ENCODE peak calls at places on chromosome 4, in six cellular contexts. Y, I, S, P, F and T are unnamed samples.

GRCh38 chr4:157048248-157048647 is 27.7 kb upstream of the GLRB start:
- DNase-seq in P (peak), S (peak), Y (no peak), I (no peak), F (no peak), T (no peak)

GRCh38 chr4:555566-556275 is 20.4 kb downstream of the TMEM271 start:
- DNase-seq in S (no peak), F (peak), Y (no peak), P (no peak), I (peak), T (no peak)

GRCh38 chr4:20456416-20456815 is 204.7 kb downstream of the SLIT2 start:
- DNase-seq in Y (no peak), S (no peak), I (no peak), P (no peak), F (no peak), T (no peak)

GRCh38 chr4:77636902-77637301 is 31.3 kb downstream of the CXCL13 start:
- DNase-seq in S (peak), F (no peak), P (peak), Y (no peak), I (no peak), T (no peak)

GRCh38 chr4:158807696-158808095 is 38.9 kb downstream of the FNIP2 start:
- DNase-seq in I (no peak), S (no peak), Y (no peak), F (no peak), P (no peak), T (no peak)

GRCh38 chr4:24824720-24825119 is 29.3 kb downstream of the SOD3 start:
- DNase-seq in Y (no peak), P (no peak), F (no peak), I (no peak), S (peak), T (no peak)

GRCh38 chr4:163166041-163166579 is 580 bp downstream of the NAF1 start:
- DNase-seq in Y (peak), S (peak), P (peak), I (peak), F (peak), T (peak)

GRCh38 chr4:142129931-142130330 is 493.5 kb downstream of the IL15 start:
- DNase-seq in Y (no peak), S (no peak), P (no peak), F (no peak), I (no peak), T (no peak)

GRCh38 chr4:145299380-145300076 is 119.1 kb upstream of the OTUD4 start:
- DNase-seq in F (no peak), S (peak), I (no peak), P (peak), Y (no peak), T (no peak)

GRCh38 chr4:31998807-31999206 is 1278.6 kb downstream of the PCDH7 start:
- DNase-seq in F (no peak), Y (no peak), P (no peak), I (no peak), S (no peak), T (no peak)

GRCh38 chr4:79498282-79498681 is 90.3 kb upstream of the GK2 start:
- DNase-seq in S (no peak), P (no peak), F (no peak), I (no peak), Y (no peak), T (no peak)

GRCh38 chr4:122827258-122827887 is 742 bp downstream of the FGF2 start:
- DNase-seq in Y (peak), P (peak), S (peak), F (peak), I (peak), T (peak)

GRCh38 chr4:141307241-141307689 is 86.6 kb downstream of the ZNF330 start:
- DNase-seq in P (peak), S (peak), Y (peak), I (no peak), F (peak), T (peak)

GRCh38 chr4:179095585-179096228 is 1653.5 kb upstream of the AGA start:
- DNase-seq in S (peak), I (no peak), F (no peak), Y (peak), P (no peak), T (peak)

GRCh38 chr4:24912252-24913098 is at the start of gene CCDC149:
- DNase-seq in I (peak), Y (peak), P (peak), F (peak), S (peak), T (peak)

GRCh38 chr4:123877561-123877960 is 481.0 kb downstream of the SPRY1 start:
- DNase-seq in I (no peak), S (peak), F (no peak), Y (no peak), P (peak), T (no peak)

GRCh38 chr4:114272226-114272625 is 292.8 kb upstream of the ARSJ start:
- DNase-seq in I (no peak), P (peak), S (peak), Y (no peak), F (no peak), T (no peak)

GRCh38 chr4:106245176-106245575 is 70.8 kb downstream of the TBCK start:
- DNase-seq in S (no peak), P (no peak), I (no peak), Y (no peak), F (no peak), T (no peak)

GRCh38 chr4:145177906-145178538 is 2.4 kb downstream of the OTUD4 start:
- DNase-seq in Y (no peak), P (peak), I (no peak), S (peak), F (no peak), T (no peak)

GRCh38 chr4:81723927-81724587 is 252.3 kb upstream of the RASGEF1B start:
- DNase-seq in F (no peak), Y (no peak), I (no peak), S (no peak), P (peak), T (no peak)

GRCh38 chr4:108272046-108272445 is 103.3 kb upstream of the LEF1 start:
- DNase-seq in Y (no peak), F (no peak), P (no peak), S (no peak), I (no peak), T (no peak)

GRCh38 chr4:152590179-152591031 is 54.5 kb upstream of the FBXW7 start:
- DNase-seq in F (no peak), S (peak), I (no peak), P (peak), Y (no peak), T (no peak)

GRCh38 chr4:184807797-184808718 is 17.7 kb downstream of the ACSL1 start:
- DNase-seq in S (peak), Y (peak), F (no peak), I (no peak), P (peak), T (peak)

GRCh38 chr4:33628296-33628695 is 2616.0 kb downstream of the ARAP2 start:
- DNase-seq in Y (no peak), F (no peak), I (no peak), P (no peak), S (no peak), T (no peak)

GRCh38 chr4:124803641-124804040 is 91.1 kb upstream of the ANKRD50 start:
- DNase-seq in Y (no peak), F (no peak), P (peak), I (no peak), S (peak), T (no peak)

GRCh38 chr4:56406151-56406550 is 18.9 kb upstream of the AASDH start:
- DNase-seq in I (no peak), P (no peak), Y (no peak), S (no peak), F (no peak), T (no peak)

GRCh38 chr4:86972997-86973396 is 38.2 kb downstream of the AFF1 start:
- DNase-seq in I (no peak), Y (no peak), F (no peak), S (no peak), P (peak), T (peak)

GRCh38 chr4:13160906-13161305 is 323.2 kb downstream of the RAB28 start:
- DNase-seq in S (peak), F (no peak), P (peak), Y (no peak), I (no peak), T (no peak)

GRCh38 chr4:172547724-172548123 is 620.9 kb upstream of the GALNT7 start:
- DNase-seq in S (no peak), F (no peak), Y (no peak), I (no peak), P (no peak), T (no peak)

GRCh38 chr4:175536852-175537453 is 275.1 kb downstream of the GPM6A start:
- DNase-seq in Y (peak), P (peak), S (peak), I (no peak), F (no peak), T (no peak)

GRCh38 chr4:55358668-55359067 is 12.6 kb downstream of the SRD5A3 start:
- DNase-seq in I (no peak), Y (no peak), S (peak), P (peak), F (no peak), T (no peak)

GRCh38 chr4:108080752-108081151 is 88.0 kb downstream of the LEF1 start:
- DNase-seq in F (no peak), S (no peak), I (no peak), Y (no peak), P (no peak), T (no peak)

GRCh38 chr4:55311792-55312490 is 34.1 kb upstream of the SRD5A3 start:
- DNase-seq in Y (no peak), I (no peak), S (no peak), F (no peak), P (peak), T (no peak)

GRCh38 chr4:149914521-149915115 is 99.0 kb upstream of the IQCM start:
- DNase-seq in I (no peak), S (peak), Y (peak), P (peak), F (no peak), T (peak)

GRCh38 chr4:115537387-115537786 is 424.0 kb upstream of the NDST4 start:
- DNase-seq in Y (no peak), P (no peak), I (no peak), F (no peak), S (peak), T (no peak)

DNA sequence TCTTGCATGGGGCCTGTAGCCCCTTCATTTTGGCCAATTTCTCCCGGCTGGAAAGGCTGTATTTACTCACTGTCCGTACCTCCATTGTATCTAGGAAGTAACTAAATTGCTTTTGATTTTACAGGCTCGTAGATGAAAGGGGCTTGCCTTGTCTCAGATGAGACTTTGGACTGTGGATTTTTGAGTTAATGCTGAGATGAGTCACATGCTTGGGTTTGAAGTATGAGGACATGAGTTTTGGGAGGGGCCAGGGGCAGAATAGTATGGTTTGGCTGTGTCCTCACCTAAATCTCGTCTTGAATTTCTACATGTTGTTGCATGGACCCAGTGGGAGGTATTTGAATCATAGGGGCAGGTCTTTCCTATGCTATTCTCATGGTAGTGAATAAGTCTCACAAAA is 407.6 kb upstream of the NDST3 start:
- DNase-seq in Y (no peak), S (no peak), P (no peak), I (no peak), F (no peak), T (no peak)
- TF ChIP-seq CTCF in Y (no peak), S (no peak), P (no peak), I (no peak), F (no peak), T (no peak)

DNA sequence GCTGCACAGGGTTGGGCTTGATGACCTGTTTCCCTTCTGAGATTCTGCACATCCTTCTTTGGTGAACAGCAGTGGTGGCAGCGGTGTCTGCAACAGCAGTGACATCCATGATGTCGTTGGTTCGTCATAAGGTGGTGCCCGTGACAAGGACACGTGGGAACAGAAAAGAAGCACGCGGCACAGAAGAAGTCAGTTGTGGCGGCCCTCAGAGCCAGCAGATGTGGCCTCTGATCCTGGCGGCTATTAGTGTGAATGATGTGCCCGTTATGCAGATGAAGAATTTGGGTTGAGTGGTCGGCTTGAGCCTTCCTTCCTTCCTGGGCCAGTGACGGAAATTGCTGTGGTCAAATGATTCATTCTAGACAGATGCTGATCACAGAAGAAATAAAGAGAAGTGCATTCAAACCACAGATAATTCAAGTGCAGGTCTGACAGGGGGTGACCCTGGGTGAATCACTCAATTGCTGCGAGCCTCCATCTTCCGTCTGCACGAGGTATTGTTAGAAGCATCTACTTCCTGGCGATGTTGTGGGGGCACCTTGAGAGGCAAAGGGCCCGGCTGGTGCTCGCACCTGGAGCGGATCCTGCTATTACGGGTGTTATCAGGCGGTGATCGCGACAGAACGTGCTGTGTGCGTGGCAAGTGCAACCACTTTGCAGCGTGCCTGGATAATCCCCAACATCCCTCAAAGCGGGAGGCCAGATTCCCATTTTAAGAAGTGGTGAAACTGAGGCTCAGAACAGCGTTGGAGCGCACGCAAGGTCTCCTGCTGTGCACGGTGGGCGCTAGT is 215.2 kb upstream of the PSAPL1 start:
- DNase-seq in Y (no peak), S (peak), F (no peak), I (no peak), P (peak), T (no peak)
- TF ChIP-seq CTCF in Y (no peak), S (no peak), F (no peak), I (no peak), P (no peak), T (no peak)

DNA sequence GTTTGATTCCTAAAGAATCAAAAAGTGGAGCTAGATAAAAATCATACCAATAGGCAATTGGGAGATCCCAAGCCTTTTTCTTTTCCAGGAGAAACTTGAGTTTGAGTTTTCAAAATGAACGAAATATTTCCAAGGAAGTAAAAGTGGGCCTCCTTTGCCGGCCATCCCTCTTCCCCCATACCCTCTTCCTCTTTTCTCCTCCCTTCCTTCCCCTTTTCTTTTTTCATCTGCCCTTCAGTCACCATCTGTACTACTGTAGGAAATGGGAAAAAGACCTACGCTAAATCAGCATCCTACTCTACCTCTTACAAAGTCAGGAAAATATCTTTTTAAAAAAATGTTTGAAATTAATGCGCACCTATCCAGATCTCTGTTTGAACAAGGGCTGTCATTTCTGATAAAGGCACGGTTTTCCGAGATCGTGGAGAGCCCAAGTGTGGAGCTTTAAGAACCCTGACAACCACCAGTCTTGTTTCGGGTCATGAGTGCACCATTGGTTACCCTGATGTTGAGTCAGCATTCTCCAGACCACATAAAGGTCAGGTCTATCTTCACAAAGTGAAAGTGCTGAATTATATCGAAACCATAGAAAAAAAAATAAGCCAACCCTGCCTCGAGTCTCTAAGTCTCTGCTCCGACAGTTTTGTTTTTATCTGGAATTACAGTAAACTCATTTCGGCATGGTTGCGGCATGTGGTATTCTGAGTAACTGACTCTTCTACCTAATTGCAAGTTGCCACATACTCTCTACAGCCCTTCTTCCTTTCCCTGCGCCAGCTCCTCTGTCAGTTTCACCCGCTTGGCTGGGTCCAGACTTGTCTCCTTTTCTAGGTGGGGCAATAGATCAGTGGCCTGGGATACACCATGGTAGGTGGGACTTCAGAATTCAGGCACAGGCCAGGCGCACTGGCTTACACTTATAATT is 140.2 kb upstream of the KLF3 start:
- DNase-seq in F (no peak), P (no peak), I (no peak), S (peak), Y (no peak), T (no peak)
- TF ChIP-seq CTCF in F (no peak), P (no peak), I (no peak), S (no peak), Y (no peak), T (no peak)

DNA sequence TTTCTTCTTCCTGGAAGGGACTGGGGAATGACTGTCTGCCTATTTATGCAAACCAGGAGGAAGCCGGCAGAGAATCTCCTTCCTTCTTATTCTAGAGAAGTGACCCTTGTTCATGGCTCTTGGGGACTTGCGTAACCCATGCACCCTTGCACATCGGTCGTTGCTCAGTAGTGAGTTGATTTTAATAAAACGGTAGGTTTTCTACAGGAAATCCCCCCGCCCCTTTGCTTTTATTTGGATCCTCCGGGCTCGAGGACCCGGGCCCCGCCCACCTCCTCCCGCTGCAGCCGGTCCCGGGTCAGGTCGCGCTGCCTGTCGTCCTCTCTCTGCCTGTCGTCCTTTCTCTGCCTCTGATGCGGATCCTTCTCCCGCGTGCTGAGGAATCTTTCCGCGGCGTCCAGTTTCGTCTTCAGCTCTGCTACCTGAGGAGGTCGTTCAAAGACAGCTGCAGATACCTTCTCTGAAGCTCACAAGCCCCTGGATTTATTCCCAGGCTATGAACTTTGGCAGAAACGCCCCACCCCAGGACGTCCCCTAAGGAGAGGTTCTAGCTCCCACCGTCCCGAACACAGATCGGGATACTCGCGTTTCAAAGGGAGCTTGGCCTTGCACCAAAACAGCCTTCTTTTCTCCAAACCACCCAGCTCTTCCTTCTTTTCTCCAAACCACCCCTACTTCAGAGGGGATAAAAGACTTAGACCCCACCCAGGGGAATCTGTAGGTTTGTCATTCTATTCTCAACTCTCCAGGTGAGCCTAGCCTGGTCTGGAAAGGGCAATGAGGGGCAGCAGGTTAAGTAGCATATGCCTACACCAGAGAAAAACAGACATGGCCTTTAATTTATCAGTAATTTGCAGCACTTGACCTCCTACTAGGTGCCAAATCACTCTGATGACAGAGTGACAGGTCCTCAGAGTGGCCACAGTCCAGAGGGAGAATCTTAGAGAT is 7.0 kb downstream of the TNIP3 start:
- DNase-seq in F (no peak), Y (peak), S (peak), P (peak), I (no peak), T (peak)
- TF ChIP-seq CTCF in F (no peak), Y (no peak), S (no peak), P (no peak), I (no peak), T (no peak)

DNA sequence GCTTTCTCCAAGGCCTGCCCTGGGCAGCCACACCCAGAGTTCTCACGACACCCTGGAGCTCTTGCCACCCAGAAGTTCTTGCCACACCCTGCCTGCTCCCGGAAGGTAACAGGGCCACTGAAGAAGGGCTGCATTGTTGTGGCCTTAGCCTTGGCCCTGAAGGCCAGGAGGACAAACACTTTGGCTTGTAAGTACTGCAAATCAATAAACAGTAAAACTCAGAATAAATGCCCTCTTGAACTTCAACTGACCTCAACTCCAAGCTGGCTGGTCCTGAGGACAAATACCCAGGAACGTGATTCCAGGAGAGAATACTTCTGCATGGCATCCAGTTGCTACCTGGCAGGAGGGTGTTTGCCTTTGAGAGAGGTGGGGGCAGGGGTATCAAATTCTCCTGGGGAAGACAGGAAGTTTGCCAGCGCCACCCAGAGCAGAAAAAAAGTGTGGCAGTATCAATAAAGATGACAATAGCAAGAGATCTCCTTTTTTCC is 54.1 kb downstream of the TLR10 start:
- DNase-seq in Y (no peak), F (no peak), P (no peak), I (peak), S (no peak), T (peak)
- TF ChIP-seq CTCF in Y (peak), F (no peak), P (no peak), I (no peak), S (no peak), T (peak)